ENCODE peak calls at places on chromosomes 12 and 14, in six cellular contexts. One of them, this sample, is unnamed.

GRCh38 chr12:62603811-62604098 is 137.1 kb downstream of the MON2 start:
- DNase-seq in body of pancreas: no peak
- DNase-seq in CD8-positive, alpha-beta T cell: no peak
- DNase-seq in RWPE1: no peak
- DNase-seq in hepatocyte: no peak
- DNase-seq in BE2C: no peak
- DNase-seq in this sample: no peak

GRCh38 chr12:40103043-40103442 is 2.8 kb downstream of the SLC2A13 start:
- DNase-seq in body of pancreas: no peak
- DNase-seq in BE2C: no peak
- DNase-seq in RWPE1: no peak
- DNase-seq in hepatocyte: no peak
- DNase-seq in CD8-positive, alpha-beta T cell: no peak
- DNase-seq in this sample: no peak

GRCh38 chr14:55965851-55966250 is 152.4 kb upstream of the PELI2 start:
- DNase-seq in body of pancreas: no peak
- DNase-seq in CD8-positive, alpha-beta T cell: no peak
- DNase-seq in RWPE1: no peak
- DNase-seq in BE2C: no peak
- DNase-seq in hepatocyte: no peak
- DNase-seq in this sample: no peak

GRCh38 chr12:127079636-127080035 is 1187.3 kb upstream of the TMEM132C start:
- DNase-seq in CD8-positive, alpha-beta T cell: no peak
- DNase-seq in RWPE1: no peak
- DNase-seq in body of pancreas: no peak
- DNase-seq in hepatocyte: no peak
- DNase-seq in BE2C: no peak
- DNase-seq in this sample: no peak

GRCh38 chr14:92949496-92950192 is 26.7 kb downstream of the CHGA start:
- DNase-seq in CD8-positive, alpha-beta T cell: no peak
- DNase-seq in body of pancreas: no peak
- DNase-seq in RWPE1: no peak
- DNase-seq in BE2C: no peak
- DNase-seq in hepatocyte: no peak
- DNase-seq in this sample: no peak

GRCh38 chr14:86673523-86673969 is 1143.6 kb downstream of the FLRT2 start:
- DNase-seq in BE2C: no peak
- DNase-seq in CD8-positive, alpha-beta T cell: no peak
- DNase-seq in hepatocyte: peak
- DNase-seq in RWPE1: peak
- DNase-seq in body of pancreas: no peak
- DNase-seq in this sample: no peak

GRCh38 chr14:55450539-55450938 is 10.1 kb upstream of the TBPL2 start:
- DNase-seq in BE2C: no peak
- DNase-seq in RWPE1: no peak
- DNase-seq in hepatocyte: no peak
- DNase-seq in body of pancreas: no peak
- DNase-seq in CD8-positive, alpha-beta T cell: no peak
- DNase-seq in this sample: no peak

GRCh38 chr14:37585101-37585479 is 10.0 kb downstream of the FOXA1 start:
- DNase-seq in hepatocyte: peak
- DNase-seq in BE2C: no peak
- DNase-seq in body of pancreas: no peak
- DNase-seq in RWPE1: no peak
- DNase-seq in CD8-positive, alpha-beta T cell: no peak
- DNase-seq in this sample: peak

DNA sequence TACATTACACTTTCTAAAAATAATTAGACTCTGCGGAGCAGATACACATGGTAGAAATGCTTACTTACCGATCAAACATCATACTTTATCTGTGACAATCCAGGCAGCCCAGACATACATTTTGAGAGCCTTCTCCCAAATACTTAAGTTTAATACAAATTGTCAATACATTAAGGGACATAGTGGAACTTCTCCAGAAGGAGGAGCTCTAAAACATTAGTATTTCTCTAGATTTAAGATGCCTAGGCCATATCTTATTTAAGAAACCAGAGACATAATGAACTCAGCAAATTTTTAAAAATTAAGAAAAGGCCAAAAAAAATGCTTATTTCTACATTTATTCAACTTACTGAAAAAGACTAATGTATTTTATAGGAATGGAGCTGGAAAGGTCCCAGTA is 16.1 kb downstream of the ACSM4 start:
- DNase-seq in CD8-positive, alpha-beta T cell: no peak
- DNase-seq in hepatocyte: no peak
- DNase-seq in RWPE1: no peak
- DNase-seq in BE2C: no peak
- DNase-seq in body of pancreas: no peak
- DNase-seq in this sample: no peak
- TF ChIP-seq CTCF in CD8-positive, alpha-beta T cell: no peak
- TF ChIP-seq CTCF in hepatocyte: peak
- TF ChIP-seq CTCF in RWPE1: no peak
- TF ChIP-seq CTCF in BE2C: no peak
- TF ChIP-seq CTCF in body of pancreas: no peak
- TF ChIP-seq CTCF in this sample: no peak

GRCh38 chr14:73239463-73240241 is 2.3 kb downstream of the PAPLN start:
- DNase-seq in body of pancreas: peak
- DNase-seq in hepatocyte: peak
- DNase-seq in BE2C: no peak
- DNase-seq in CD8-positive, alpha-beta T cell: no peak
- DNase-seq in RWPE1: no peak
- DNase-seq in this sample: peak
- TF ChIP-seq CTCF in body of pancreas: no peak
- TF ChIP-seq CTCF in hepatocyte: no peak
- TF ChIP-seq CTCF in BE2C: no peak
- TF ChIP-seq CTCF in CD8-positive, alpha-beta T cell: no peak
- TF ChIP-seq CTCF in RWPE1: peak
- TF ChIP-seq CTCF in this sample: no peak

DNA sequence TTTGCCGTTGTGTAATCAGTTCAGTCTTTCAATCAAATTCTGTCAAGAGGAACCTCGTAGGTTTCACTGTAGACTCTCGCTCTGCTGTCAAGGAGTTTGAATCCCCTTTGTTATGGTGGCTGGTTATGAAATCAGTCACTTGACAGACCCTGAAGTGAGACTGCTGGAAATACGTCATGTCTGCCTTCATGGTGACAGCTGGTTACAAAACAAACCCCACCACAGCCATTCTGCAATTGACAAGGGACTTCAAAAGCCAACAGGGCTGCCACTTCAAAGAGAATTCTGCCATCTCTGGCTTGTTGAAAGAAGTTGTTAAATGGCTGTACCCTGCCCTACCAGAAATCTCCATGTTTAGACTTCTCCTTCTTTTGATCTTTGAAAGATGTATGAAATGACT is 286.9 kb downstream of the ERC1 start:
- DNase-seq in RWPE1: no peak
- DNase-seq in body of pancreas: no peak
- DNase-seq in BE2C: no peak
- DNase-seq in hepatocyte: no peak
- DNase-seq in CD8-positive, alpha-beta T cell: peak
- DNase-seq in this sample: peak
- TF ChIP-seq CTCF in RWPE1: no peak
- TF ChIP-seq CTCF in body of pancreas: no peak
- TF ChIP-seq CTCF in BE2C: no peak
- TF ChIP-seq CTCF in hepatocyte: no peak
- TF ChIP-seq CTCF in CD8-positive, alpha-beta T cell: no peak
- TF ChIP-seq CTCF in this sample: no peak

GRCh38 chr14:39581474-39581873 is 149.2 kb upstream of the FBXO33 start:
- DNase-seq in RWPE1: no peak
- DNase-seq in hepatocyte: no peak
- DNase-seq in BE2C: no peak
- DNase-seq in CD8-positive, alpha-beta T cell: no peak
- DNase-seq in body of pancreas: no peak
- DNase-seq in this sample: no peak
- TF ChIP-seq CTCF in RWPE1: peak
- TF ChIP-seq CTCF in hepatocyte: peak
- TF ChIP-seq CTCF in BE2C: no peak
- TF ChIP-seq CTCF in CD8-positive, alpha-beta T cell: peak
- TF ChIP-seq CTCF in body of pancreas: no peak
- TF ChIP-seq CTCF in this sample: no peak

DNA sequence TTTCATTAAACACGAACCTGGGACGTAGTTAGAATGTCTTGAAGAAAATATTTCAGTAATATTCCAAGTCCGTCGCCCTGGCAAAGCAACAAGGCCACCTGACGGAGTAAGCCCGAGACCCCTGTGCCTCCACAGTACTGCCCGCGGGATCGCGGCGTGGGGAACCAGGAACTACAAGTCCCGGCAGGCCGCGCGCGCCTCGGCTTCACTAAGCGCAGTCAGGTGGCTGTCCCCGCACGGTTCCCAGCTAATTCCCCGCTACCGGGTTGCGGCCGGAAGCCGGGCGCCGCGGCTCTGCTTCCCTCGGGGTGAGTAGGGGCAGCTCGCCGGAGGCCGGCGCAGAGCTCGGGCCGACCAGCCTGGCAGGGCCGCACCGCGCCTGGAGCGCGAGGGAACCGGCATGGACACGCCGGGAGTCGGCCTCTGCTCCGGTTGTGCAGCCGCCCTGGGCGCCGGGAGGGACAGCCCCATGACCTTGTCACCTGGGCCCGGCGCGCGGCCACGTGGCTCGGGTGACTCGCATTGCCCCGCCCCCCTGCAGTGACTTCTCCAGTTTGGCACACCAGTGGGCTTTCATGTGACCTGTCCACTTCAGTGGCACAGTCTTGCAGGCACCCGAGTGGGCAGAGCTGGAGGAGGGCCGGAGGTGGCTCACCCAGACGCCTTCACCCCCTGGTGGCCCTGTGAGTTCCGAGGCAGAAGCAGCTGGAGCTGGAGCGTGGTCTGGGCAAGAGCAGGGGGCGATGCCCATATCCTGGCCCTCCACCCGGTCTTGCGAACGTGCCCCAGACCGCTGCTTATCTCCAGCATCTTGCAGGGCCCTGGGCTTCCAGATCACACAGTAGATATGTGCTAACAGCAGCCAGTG is at the start of gene ADCK1:
- DNase-seq in CD8-positive, alpha-beta T cell: peak
- DNase-seq in RWPE1: peak
- DNase-seq in hepatocyte: peak
- DNase-seq in body of pancreas: peak
- DNase-seq in BE2C: peak
- DNase-seq in this sample: peak
- TF ChIP-seq CTCF in CD8-positive, alpha-beta T cell: no peak
- TF ChIP-seq CTCF in RWPE1: no peak
- TF ChIP-seq CTCF in hepatocyte: peak
- TF ChIP-seq CTCF in body of pancreas: peak
- TF ChIP-seq CTCF in BE2C: peak
- TF ChIP-seq CTCF in this sample: no peak

This sample was measured in GM13976.